ENCODE peak calls at places on chromosomes 7 and 10, in ten cellular contexts. U, B, Q, W, H, C, D, I, Z and E are unnamed samples.

GRCh38 chr10:5446390-5446926 is 34.1 kb downstream of the NET1 start:
- DNase-seq in U (peak), I (peak), B (peak), D (peak), W (peak), C (peak), Z (no peak), Q (peak), H (peak), E (peak)

GRCh38 chr7:375901-376305 is 85.9 kb downstream of the FOXL3 start:
- DNase-seq in D (no peak), Z (no peak), Q (no peak), B (no peak), C (no peak), U (no peak), H (no peak), W (no peak), I (no peak), E (no peak)

GRCh38 chr10:73785721-73786511 is 510 bp downstream of the ZSWIM8 start:
- DNase-seq in B (no peak), C (peak), Q (no peak), W (peak), U (peak), Z (no peak), D (peak), H (no peak), I (peak), E (no peak)

GRCh38 chr10:130336612-130337304 is 200.6 kb downstream of the GLRX3 start:
- DNase-seq in W (no peak), U (no peak), Q (no peak), H (no peak), I (peak), Z (no peak), B (no peak), D (no peak), C (no peak), E (no peak)

GRCh38 chr7:25068814-25069213 is 56.2 kb downstream of the CYCS start:
- DNase-seq in W (no peak), H (no peak), I (no peak), C (no peak), Q (no peak), D (no peak), U (no peak), Z (no peak), B (no peak), E (no peak)

GRCh38 chr10:68559872-68560200 is 301 bp upstream of the TET1 start:
- DNase-seq in D (no peak), W (peak), Z (no peak), U (no peak), Q (no peak), I (no peak), B (no peak), H (no peak), C (no peak), E (no peak)

GRCh38 chr10:29113251-29113945 is 175.5 kb upstream of the LYZL1 start:
- DNase-seq in Z (no peak), Q (no peak), B (no peak), C (no peak), U (no peak), W (no peak), D (no peak), H (no peak), I (no peak), E (no peak)

GRCh38 chr10:84026821-84027257 is 112.5 kb upstream of the GHITM start:
- DNase-seq in Q (no peak), D (no peak), B (peak), W (peak), I (peak), U (no peak), C (no peak), H (no peak), Z (peak), E (no peak)

GRCh38 chr10:77936697-77937567 is 10.4 kb upstream of the DLG5 start:
- DNase-seq in D (no peak), C (no peak), W (no peak), B (no peak), U (no peak), Z (no peak), I (no peak), H (no peak), Q (no peak), E (no peak)

GRCh38 chr10:45420453-45421192 is 46.6 kb downstream of the ALOX5 start:
- DNase-seq in H (peak), U (peak), B (no peak), D (peak), Z (peak), W (peak), I (no peak), C (no peak), Q (peak), E (peak)

GRCh38 chr10:44316187-44316921 is 68.5 kb downstream of the CXCL12 start:
- DNase-seq in H (no peak), U (no peak), W (peak), Z (no peak), D (no peak), B (no peak), I (peak), Q (no peak), C (no peak), E (no peak)

GRCh38 chr10:129910861-129911260 is 53.2 kb downstream of the EBF3 start:
- DNase-seq in D (no peak), C (no peak), H (no peak), W (no peak), U (no peak), Q (no peak), Z (no peak), B (no peak), I (no peak), E (no peak)

GRCh38 chr10:7697304-7697822 is 5.8 kb upstream of the ITIH2 start:
- DNase-seq in Z (no peak), W (no peak), Q (no peak), I (no peak), B (no peak), D (no peak), C (no peak), H (no peak), U (no peak), E (no peak)

GRCh38 chr10:11147723-11148122 is 130.1 kb downstream of the CELF2 start:
- DNase-seq in H (no peak), Z (no peak), D (no peak), B (no peak), U (no peak), Q (no peak), W (peak), C (no peak), I (no peak), E (no peak)

GRCh38 chr7:67407351-67407750 is 410.7 kb downstream of the TYW1 start:
- DNase-seq in B (no peak), D (no peak), U (no peak), C (no peak), Z (no peak), Q (no peak), W (no peak), H (no peak), I (no peak), E (no peak)